ENCODE peak calls at places on chromosomes 12 and 14, in five cellular contexts. One of them, this sample, is unnamed.

GRCh38 chr14:74459289-74459946 is 33.4 kb upstream of the SYNDIG1L start:
- DNase-seq in NCI-H2171: peak
- DNase-seq in islet precursor cell: peak
- DNase-seq in H54: peak
- DNase-seq in memory B cell: peak
- DNase-seq in this sample: peak

GRCh38 chr14:90381011-90381790 is 15.6 kb upstream of the CALM1 start:
- DNase-seq in NCI-H2171: no peak
- DNase-seq in islet precursor cell: no peak
- DNase-seq in H54: no peak
- DNase-seq in memory B cell: no peak
- DNase-seq in this sample: no peak

GRCh38 chr14:77111021-77111420 is 13.0 kb downstream of the CIPC start:
- DNase-seq in NCI-H2171: no peak
- DNase-seq in islet precursor cell: peak
- DNase-seq in H54: no peak
- DNase-seq in memory B cell: no peak
- DNase-seq in this sample: no peak

GRCh38 chr12:65970821-65971220 is 146.5 kb downstream of the HMGA2 start:
- DNase-seq in NCI-H2171: no peak
- DNase-seq in islet precursor cell: no peak
- DNase-seq in H54: no peak
- DNase-seq in memory B cell: no peak
- DNase-seq in this sample: no peak

GRCh38 chr14:72550513-72550912 is 343.4 kb downstream of the DPF3 start:
- DNase-seq in NCI-H2171: no peak
- DNase-seq in islet precursor cell: no peak
- DNase-seq in H54: no peak
- DNase-seq in memory B cell: no peak
- DNase-seq in this sample: no peak

GRCh38 chr12:130870442-130871285 is 1.2 kb upstream of the RAN start:
- DNase-seq in NCI-H2171: no peak
- DNase-seq in islet precursor cell: peak
- DNase-seq in H54: peak
- DNase-seq in memory B cell: peak
- DNase-seq in this sample: no peak

GRCh38 chr14:61381589-61381988 is 60.2 kb downstream of the PRKCH start:
- DNase-seq in NCI-H2171: peak
- DNase-seq in islet precursor cell: peak
- DNase-seq in H54: peak
- DNase-seq in memory B cell: no peak
- DNase-seq in this sample: no peak

GRCh38 chr12:55675671-55676070 is 32.0 kb downstream of the ITGA7 start:
- DNase-seq in NCI-H2171: no peak
- DNase-seq in islet precursor cell: no peak
- DNase-seq in H54: no peak
- DNase-seq in memory B cell: no peak
- DNase-seq in this sample: no peak

GRCh38 chr14:24273422-24273998 is 2.1 kb upstream of the RABGGTA start:
- DNase-seq in NCI-H2171: no peak
- DNase-seq in islet precursor cell: no peak
- DNase-seq in H54: no peak
- DNase-seq in memory B cell: no peak
- DNase-seq in this sample: no peak

GRCh38 chr12:125142601-125143000 is 77.4 kb downstream of the AACS start:
- DNase-seq in NCI-H2171: no peak
- DNase-seq in islet precursor cell: no peak
- DNase-seq in H54: no peak
- DNase-seq in memory B cell: no peak
- DNase-seq in this sample: no peak

GRCh38 chr12:52037248-52037861 is 13.9 kb upstream of the NR4A1 start:
- DNase-seq in NCI-H2171: peak
- DNase-seq in islet precursor cell: peak
- DNase-seq in H54: no peak
- DNase-seq in memory B cell: no peak
- DNase-seq in this sample: peak

GRCh38 chr12:132165584-132165983 is 21.3 kb downstream of the NOC4L start:
- DNase-seq in NCI-H2171: no peak
- DNase-seq in islet precursor cell: no peak
- DNase-seq in H54: no peak
- DNase-seq in memory B cell: no peak
- DNase-seq in this sample: no peak

GRCh38 chr12:53160000-53160399 is 20.5 kb upstream of the ZNF740 start:
- DNase-seq in NCI-H2171: no peak
- DNase-seq in islet precursor cell: no peak
- DNase-seq in H54: no peak
- DNase-seq in memory B cell: no peak
- DNase-seq in this sample: no peak

GRCh38 chr14:94126800-94127199 is 2.6 kb downstream of the IFI27L2 start:
- DNase-seq in NCI-H2171: no peak
- DNase-seq in islet precursor cell: no peak
- DNase-seq in H54: no peak
- DNase-seq in memory B cell: no peak
- DNase-seq in this sample: no peak

GRCh38 chr12:25811656-25812126 is 146.8 kb upstream of the RASSF8 start:
- DNase-seq in NCI-H2171: no peak
- DNase-seq in islet precursor cell: no peak
- DNase-seq in H54: peak
- DNase-seq in memory B cell: no peak
- DNase-seq in this sample: no peak

GRCh38 chr12:45760333-45760732 is 30.8 kb downstream of the ARID2 start:
- DNase-seq in NCI-H2171: no peak
- DNase-seq in islet precursor cell: no peak
- DNase-seq in H54: no peak
- DNase-seq in memory B cell: no peak
- DNase-seq in this sample: no peak

GRCh38 chr12:85424581-85425348 is 144.7 kb downstream of the ALX1 start:
- DNase-seq in NCI-H2171: no peak
- DNase-seq in islet precursor cell: no peak
- DNase-seq in H54: no peak
- DNase-seq in memory B cell: no peak
- DNase-seq in this sample: no peak

GRCh38 chr14:60775296-60775695 is 40.7 kb downstream of the MNAT1 start:
- DNase-seq in NCI-H2171: no peak
- DNase-seq in islet precursor cell: no peak
- DNase-seq in H54: no peak
- DNase-seq in memory B cell: no peak
- DNase-seq in this sample: no peak

GRCh38 chr14:27427796-27428195 is 830.0 kb upstream of the NOVA1 start:
- DNase-seq in NCI-H2171: no peak
- DNase-seq in islet precursor cell: peak
- DNase-seq in H54: peak
- DNase-seq in memory B cell: no peak
- DNase-seq in this sample: no peak

GRCh38 chr12:67645571-67645970 is 3.0 kb upstream of the DYRK2 start:
- DNase-seq in NCI-H2171: no peak
- DNase-seq in islet precursor cell: no peak
- DNase-seq in H54: peak
- DNase-seq in memory B cell: no peak
- DNase-seq in this sample: no peak

GRCh38 chr12:113445544-113446176 is 23.5 kb downstream of the SDSL start:
- DNase-seq in NCI-H2171: no peak
- DNase-seq in islet precursor cell: no peak
- DNase-seq in H54: no peak
- DNase-seq in memory B cell: no peak
- DNase-seq in this sample: no peak

GRCh38 chr14:33271216-33271615 is 332.5 kb downstream of the NPAS3 start:
- DNase-seq in NCI-H2171: no peak
- DNase-seq in islet precursor cell: peak
- DNase-seq in H54: no peak
- DNase-seq in memory B cell: no peak
- DNase-seq in this sample: no peak

GRCh38 chr12:131116437-131117117 is 162.9 kb downstream of the ADGRD1 start:
- DNase-seq in NCI-H2171: peak
- DNase-seq in islet precursor cell: peak
- DNase-seq in H54: no peak
- DNase-seq in memory B cell: no peak
- DNase-seq in this sample: no peak

GRCh38 chr12:3251067-3251466 is 173.9 kb downstream of the TSPAN9 start:
- DNase-seq in NCI-H2171: no peak
- DNase-seq in islet precursor cell: no peak
- DNase-seq in H54: no peak
- DNase-seq in memory B cell: no peak
- DNase-seq in this sample: no peak

GRCh38 chr14:106318700-106319099 is 792.3 kb downstream of the TMEM121 start:
- DNase-seq in NCI-H2171: no peak
- DNase-seq in islet precursor cell: no peak
- DNase-seq in H54: no peak
- DNase-seq in memory B cell: peak
- DNase-seq in this sample: no peak

GRCh38 chr12:79174656-79175055 is 310.1 kb downstream of the SYT1 start:
- DNase-seq in NCI-H2171: no peak
- DNase-seq in islet precursor cell: no peak
- DNase-seq in H54: no peak
- DNase-seq in memory B cell: no peak
- DNase-seq in this sample: no peak

GRCh38 chr12:124184456-124184855 is 110.4 kb upstream of the RFLNA start:
- DNase-seq in NCI-H2171: no peak
- DNase-seq in islet precursor cell: no peak
- DNase-seq in H54: no peak
- DNase-seq in memory B cell: no peak
- DNase-seq in this sample: no peak

GRCh38 chr12:85157023-85157626 is 121.0 kb downstream of the LRRIQ1 start:
- DNase-seq in NCI-H2171: no peak
- DNase-seq in islet precursor cell: no peak
- DNase-seq in H54: no peak
- DNase-seq in memory B cell: no peak
- DNase-seq in this sample: no peak

GRCh38 chr12:114681149-114681849 is 2.7 kb downstream of the TBX3 start:
- DNase-seq in NCI-H2171: no peak
- DNase-seq in islet precursor cell: peak
- DNase-seq in H54: no peak
- DNase-seq in memory B cell: no peak
- DNase-seq in this sample: no peak

GRCh38 chr12:43115441-43116160 is 436.4 kb downstream of the ADAMTS20 start:
- DNase-seq in NCI-H2171: no peak
- DNase-seq in islet precursor cell: no peak
- DNase-seq in H54: no peak
- DNase-seq in memory B cell: no peak
- DNase-seq in this sample: no peak

GRCh38 chr14:98612434-98613200 is 659.4 kb downstream of the BCL11B start:
- DNase-seq in NCI-H2171: no peak
- DNase-seq in islet precursor cell: no peak
- DNase-seq in H54: no peak
- DNase-seq in memory B cell: no peak
- DNase-seq in this sample: no peak

GRCh38 chr12:92556141-92556540 is 146.6 kb upstream of the PLEKHG7 start:
- DNase-seq in NCI-H2171: no peak
- DNase-seq in islet precursor cell: no peak
- DNase-seq in H54: no peak
- DNase-seq in memory B cell: no peak
- DNase-seq in this sample: no peak

GRCh38 chr12:62933220-62933870 is 1.6 kb downstream of the PPM1H start:
- DNase-seq in NCI-H2171: no peak
- DNase-seq in islet precursor cell: peak
- DNase-seq in H54: no peak
- DNase-seq in memory B cell: no peak
- DNase-seq in this sample: no peak

GRCh38 chr14:103056322-103057027 is 874 bp downstream of the CDC42BPB start:
- DNase-seq in NCI-H2171: peak
- DNase-seq in islet precursor cell: peak
- DNase-seq in H54: peak
- DNase-seq in memory B cell: no peak
- DNase-seq in this sample: peak

GRCh38 chr14:58746261-58746660 is 108.5 kb downstream of the DACT1 start:
- DNase-seq in NCI-H2171: no peak
- DNase-seq in islet precursor cell: no peak
- DNase-seq in H54: peak
- DNase-seq in memory B cell: no peak
- DNase-seq in this sample: no peak

GRCh38 chr12:26298785-26299621 is 103.6 kb downstream of the SSPN start:
- DNase-seq in NCI-H2171: no peak
- DNase-seq in islet precursor cell: peak
- DNase-seq in H54: peak
- DNase-seq in memory B cell: peak
- DNase-seq in this sample: no peak

GRCh38 chr14:105879867-105880561 is 353.6 kb downstream of the TMEM121 start:
- DNase-seq in NCI-H2171: no peak
- DNase-seq in islet precursor cell: peak
- DNase-seq in H54: no peak
- DNase-seq in memory B cell: no peak
- DNase-seq in this sample: peak

GRCh38 chr12:92036771-92037453 is 108.7 kb downstream of the BTG1 start:
- DNase-seq in NCI-H2171: no peak
- DNase-seq in islet precursor cell: no peak
- DNase-seq in H54: no peak
- DNase-seq in memory B cell: no peak
- DNase-seq in this sample: no peak